ENCODE peak calls at places on chromosomes 5 and 9, in five cellular contexts. O, J, L, Y and P are unnamed samples.

GRCh38 chr5:64766934-64767333 is 1.6 kb downstream of the SREK1IP1 start:
- DNase-seq in O (no peak), J (no peak), L (no peak), Y (no peak), P (no peak)

GRCh38 chr5:132008163-132008473 is 3.3 kb downstream of the ACSL6 start:
- DNase-seq in O (no peak), J (no peak), L (no peak), Y (no peak), P (peak)

GRCh38 chr9:134925011-134925511 is 7.3 kb upstream of the FCN1 start:
- DNase-seq in O (no peak), J (no peak), L (no peak), Y (no peak), P (no peak)

GRCh38 chr9:6405371-6405770 is 7.6 kb upstream of the UHRF2 start:
- DNase-seq in O (no peak), J (no peak), L (no peak), Y (no peak), P (no peak)

GRCh38 chr9:33177633-33178032 is 10.5 kb upstream of the B4GALT1 start:
- DNase-seq in O (no peak), J (no peak), L (no peak), Y (no peak), P (no peak)

GRCh38 chr9:137947012-137947411 is 69.4 kb downstream of the CACNA1B start:
- DNase-seq in O (no peak), J (no peak), L (no peak), Y (no peak), P (no peak)

GRCh38 chr9:126491256-126491879 is 122.4 kb upstream of the LMX1B start:
- DNase-seq in O (no peak), J (peak), L (peak), Y (peak), P (peak)

GRCh38 chr9:87887151-87887505 is 4.5 kb downstream of the SPATA31E1 start:
- DNase-seq in O (no peak), J (no peak), L (no peak), Y (no peak), P (no peak)